ENCODE peak calls at places on chromosomes 6 and 20, in six cellular contexts. X is A549, V is GM12878, W is endothelial cell of umbilical vein, O is K562, D is HepG2. K is an unnamed sample.

GRCh38 chr6:53250137-53250760 is 98.5 kb downstream of the ELOVL5 start:
- DNase-seq in X (peak; percentile 5), V (no peak), W (no peak), O (no peak), D (no peak), K (no peak)

GRCh38 chr6:62652692-62653328 is 366.8 kb upstream of the KHDRBS2 start:
- DNase-seq in X (peak; percentile 3), V (no peak), W (no peak), O (peak; percentile 7), D (no peak), K (peak; percentile 26)

GRCh38 chr6:150078788-150079187 is 9.9 kb upstream of the ULBP3 start:
- DNase-seq in X (no peak), V (no peak), W (no peak), O (peak; percentile 26), D (no peak), K (no peak)

GRCh38 chr20:43372051-43372450 is 85.6 kb upstream of the SRSF6 start:
- DNase-seq in X (no peak), V (no peak), W (no peak), O (no peak), D (no peak), K (no peak)

GRCh38 chr6:42450314-42451145 is 1.2 kb downstream of the TRERF1 start:
- DNase-seq in X (no peak), V (no peak), W (no peak), O (no peak), D (no peak), K (peak; percentile 60)

GRCh38 chr6:41256383-41256782 is 28.2 kb downstream of the TREML4 start:
- DNase-seq in X (no peak), V (peak; percentile 51), W (no peak), O (no peak), D (no peak), K (no peak)

GRCh38 chr6:106694343-106694742 is 65.0 kb downstream of the QRSL1 start:
- DNase-seq in X (no peak), V (no peak), W (no peak), O (no peak), D (no peak), K (no peak)

GRCh38 chr6:150091466-150091865 is 22.5 kb upstream of the ULBP3 start:
- DNase-seq in X (no peak), V (no peak), W (no peak), O (no peak), D (no peak), K (no peak)

DNA sequence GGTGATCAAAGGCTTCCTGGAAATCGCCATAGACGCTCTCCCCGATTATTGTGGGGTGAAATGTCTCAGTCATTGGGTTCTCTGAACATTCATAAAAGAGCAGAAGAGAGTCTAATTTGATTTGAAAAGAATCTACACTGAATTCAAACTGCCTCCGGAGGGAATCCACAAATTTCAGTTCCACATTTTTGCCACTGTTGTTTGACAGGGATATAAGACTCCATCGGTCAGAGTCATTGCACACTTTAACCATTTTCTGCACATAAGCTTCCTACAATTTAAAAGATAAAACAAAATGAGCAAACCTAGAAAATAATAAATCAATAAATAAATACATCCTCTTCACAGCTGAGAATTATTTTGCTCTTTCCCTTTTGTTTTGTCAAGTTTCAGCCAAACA is 2.3 kb downstream of the TENT5A start:
- DNase-seq in X (no peak), V (no peak), W (no peak), O (no peak), D (no peak), K (no peak)
- TF ChIP-seq MAX in X (no peak), V (no peak), W (no peak), O (no peak), D (no peak), K (no peak)

DNA sequence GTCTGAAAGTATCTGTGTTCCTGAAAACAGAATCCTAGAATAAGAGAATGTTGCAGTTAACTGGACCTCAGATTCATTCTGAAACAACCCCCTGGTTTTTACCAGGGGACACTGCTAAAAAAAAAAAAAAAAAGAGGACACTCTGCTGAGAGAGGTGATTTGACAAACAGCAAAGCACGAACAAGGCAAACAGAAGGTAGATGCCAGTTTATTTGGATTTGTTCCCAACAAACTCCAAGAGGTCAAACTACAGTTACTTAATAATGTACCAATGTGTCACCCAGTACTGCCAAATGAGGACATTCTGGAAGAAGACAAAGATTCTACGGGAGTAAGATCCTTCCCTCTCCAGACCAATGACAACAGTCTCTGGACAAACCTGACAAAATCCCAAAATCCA is 40.6 kb upstream of the SLC22A16 start:
- DNase-seq in X (no peak), V (no peak), W (no peak), O (no peak), D (peak; percentile 32), K (no peak)
- TF ChIP-seq MYC in X (no peak), V (no peak), W (no peak), O (no peak), D (no peak), K (no peak)

GRCh38 chr20:19921349-19921793 is 95.8 kb upstream of the NAA20 start:
- DNase-seq in X (no peak), V (no peak), W (no peak), O (no peak), D (no peak), K (no peak)
- TF ChIP-seq CTCF in X (no peak), V (no peak), W (no peak), O (no peak), D (peak; percentile 45), K (no peak)

GRCh38 chr20:415820-416322 is 7.8 kb downstream of the RBCK1 start:
- DNase-seq in X (no peak), V (no peak), W (no peak), O (no peak), D (no peak), K (peak; percentile 38)
- TF ChIP-seq MAX in X (no peak), V (no peak), W (no peak), O (peak; percentile 20), D (no peak), K (no peak)

DNA sequence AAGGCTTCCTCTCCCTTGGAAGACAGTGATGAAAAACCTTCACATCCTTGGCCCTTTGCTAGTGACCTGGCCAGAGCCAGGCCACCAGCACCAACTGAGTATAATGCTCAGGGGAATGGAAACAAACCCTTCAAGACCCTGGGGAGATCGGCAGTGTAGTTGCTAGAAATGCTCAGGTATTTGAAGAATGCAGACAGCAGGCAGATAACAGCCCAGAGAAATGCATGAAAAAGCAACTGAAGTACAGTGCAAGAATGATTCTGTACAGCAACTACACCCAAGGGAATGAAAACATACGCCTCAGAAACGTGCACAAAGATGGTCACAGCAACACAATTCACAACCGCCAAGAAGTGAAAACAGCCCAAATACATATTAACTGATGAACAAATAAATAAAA is 41.1 kb downstream of the PPP1R3G start:
- DNase-seq in X (no peak), V (no peak), W (no peak), O (no peak), D (peak; percentile 43), K (no peak)
- TF ChIP-seq MYC in X (no peak), V (no peak), W (no peak), O (no peak), D (no peak), K (no peak)

DNA sequence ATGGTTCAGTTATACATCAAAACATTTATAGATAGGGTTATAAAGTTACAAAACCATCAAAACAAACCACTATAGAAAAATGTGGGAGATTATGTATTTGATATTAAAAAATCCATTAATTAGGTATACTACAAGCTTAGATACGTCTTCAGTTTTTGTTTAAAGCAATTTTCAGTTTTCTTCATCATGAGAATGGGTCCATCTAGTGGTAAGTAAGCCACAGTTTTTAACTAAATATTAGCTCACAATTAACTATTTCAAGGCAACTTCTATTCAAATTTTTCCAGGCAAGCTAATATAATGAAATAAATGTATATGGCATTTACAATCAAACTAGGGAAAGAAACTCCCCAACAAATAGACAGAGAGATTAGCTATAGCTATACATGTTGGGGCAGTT is 44.4 kb downstream of the RNGTT start:
- DNase-seq in X (no peak), V (no peak), W (no peak), O (no peak), D (no peak), K (no peak)
- TF ChIP-seq CTCF in X (peak; percentile 33), V (no peak), W (no peak), O (peak; percentile 43), D (no peak), K (no peak)

GRCh38 chr6:65546894-65547293 is 160.1 kb downstream of the EYS start:
- DNase-seq in X (no peak), V (no peak), W (no peak), O (no peak), D (no peak), K (peak; percentile 14)

DNA sequence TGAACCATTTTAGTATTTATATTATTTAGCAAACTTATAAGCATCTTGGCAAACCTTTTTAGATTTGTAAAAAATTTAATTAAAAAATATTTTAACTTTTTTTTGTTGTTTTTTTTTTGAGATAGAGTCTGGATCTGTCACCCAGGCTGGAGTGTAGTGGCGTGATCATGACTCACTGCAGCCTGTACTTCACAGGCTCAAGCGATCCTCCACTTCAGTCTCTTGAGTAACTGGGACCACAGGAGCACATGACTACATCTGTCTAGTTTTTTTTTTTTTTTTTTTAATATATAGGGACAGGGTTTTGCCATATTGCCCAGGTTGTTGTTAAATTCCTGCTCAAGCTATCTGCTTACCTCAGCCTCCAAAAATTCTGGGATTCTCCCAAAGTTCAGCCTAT is 161.1 kb downstream of the EYS start:
- DNase-seq in X (no peak), V (no peak), W (no peak), O (no peak), D (no peak), K (peak; percentile 22)
- TF ChIP-seq MAX in X (no peak), V (no peak), W (no peak), O (no peak), D (no peak), K (no peak)

GRCh38 chr6:144314003-144314485 is 28.9 kb downstream of the UTRN start:
- DNase-seq in X (no peak), V (no peak), W (peak; percentile 90), O (no peak), D (no peak), K (no peak)
- TF ChIP-seq MYC in X (no peak), V (no peak), W (no peak), O (no peak), D (no peak), K (no peak)

GRCh38 chr6:21597243-21597682 is 3.7 kb downstream of the SOX4 start:
- DNase-seq in X (no peak), V (no peak), W (no peak), O (no peak), D (no peak), K (no peak)
- TF ChIP-seq CTCF in X (no peak), V (no peak), W (no peak), O (no peak), D (no peak), K (no peak)